ENCODE peak calls at places on chromosomes 12 and 14, in four cellular contexts. K is WTC11, X is HepG2, P is GM12878. U is an unnamed sample.

GRCh38 chr12:15151141-15152091 is 69.8 kb downstream of the RERG start:
- DNase-seq in X (peak), P (no peak), K (no peak), U (no peak)

GRCh38 chr12:119206348-119207075 is 27.8 kb downstream of the HSPB8 start:
- DNase-seq in P (no peak), X (no peak), K (no peak), U (no peak)

GRCh38 chr14:50319293-50319692 is 7.2 kb downstream of the DMAC2L start:
- DNase-seq in X (no peak), P (no peak), K (no peak), U (no peak)

GRCh38 chr14:99687284-99688209 is 3.4 kb downstream of the CYP46A1 start:
- DNase-seq in X (peak), K (peak), P (no peak), U (peak)

GRCh38 chr12:5694759-5695409 is 250.2 kb downstream of the ANO2 start:
- DNase-seq in P (no peak), X (no peak), K (no peak), U (no peak)

GRCh38 chr12:98894412-98895085 is 249.5 kb downstream of the APAF1 start:
- DNase-seq in X (no peak), K (peak), P (no peak), U (no peak)

GRCh38 chr14:22535126-22535525 is 53.9 kb downstream of the DAD1 start:
- DNase-seq in X (no peak), P (no peak), K (no peak), U (no peak)

GRCh38 chr12:109949089-109949488 is 47.1 kb downstream of the GIT2 start:
- DNase-seq in X (peak), P (no peak), K (no peak), U (no peak)

GRCh38 chr12:99911076-99911475 is 73.7 kb downstream of the ANKS1B start:
- DNase-seq in K (no peak), X (peak), P (no peak), U (no peak)

GRCh38 chr12:57211791-57212700 is 4.5 kb upstream of the NXPH4 start:
- DNase-seq in K (no peak), P (no peak), X (no peak), U (no peak)

GRCh38 chr14:98210045-98210678 is 1061.8 kb downstream of the BCL11B start:
- DNase-seq in X (no peak), P (no peak), K (no peak), U (no peak)

GRCh38 chr14:82854131-82854530 is 1320.5 kb upstream of the SEL1L start:
- DNase-seq in X (no peak), P (no peak), K (no peak), U (no peak)

GRCh38 chr14:80867091-80867490 is 74.4 kb downstream of the CEP128 start:
- DNase-seq in X (no peak), K (no peak), P (no peak), U (no peak)

GRCh38 chr14:74846168-74846567 is 29.8 kb downstream of the PROX2 start:
- DNase-seq in K (no peak), P (no peak), X (no peak), U (no peak)

GRCh38 chr14:74843653-74844052 is 32.3 kb downstream of the PROX2 start:
- DNase-seq in X (no peak), P (no peak), K (no peak), U (no peak)

GRCh38 chr14:74840603-74841030 is 35.3 kb downstream of the PROX2 start:
- DNase-seq in X (no peak), P (no peak), K (no peak), U (no peak)

GRCh38 chr14:74838141-74838540 is 37.8 kb downstream of the PROX2 start:
- DNase-seq in K (no peak), X (no peak), P (no peak), U (no peak)

DNA sequence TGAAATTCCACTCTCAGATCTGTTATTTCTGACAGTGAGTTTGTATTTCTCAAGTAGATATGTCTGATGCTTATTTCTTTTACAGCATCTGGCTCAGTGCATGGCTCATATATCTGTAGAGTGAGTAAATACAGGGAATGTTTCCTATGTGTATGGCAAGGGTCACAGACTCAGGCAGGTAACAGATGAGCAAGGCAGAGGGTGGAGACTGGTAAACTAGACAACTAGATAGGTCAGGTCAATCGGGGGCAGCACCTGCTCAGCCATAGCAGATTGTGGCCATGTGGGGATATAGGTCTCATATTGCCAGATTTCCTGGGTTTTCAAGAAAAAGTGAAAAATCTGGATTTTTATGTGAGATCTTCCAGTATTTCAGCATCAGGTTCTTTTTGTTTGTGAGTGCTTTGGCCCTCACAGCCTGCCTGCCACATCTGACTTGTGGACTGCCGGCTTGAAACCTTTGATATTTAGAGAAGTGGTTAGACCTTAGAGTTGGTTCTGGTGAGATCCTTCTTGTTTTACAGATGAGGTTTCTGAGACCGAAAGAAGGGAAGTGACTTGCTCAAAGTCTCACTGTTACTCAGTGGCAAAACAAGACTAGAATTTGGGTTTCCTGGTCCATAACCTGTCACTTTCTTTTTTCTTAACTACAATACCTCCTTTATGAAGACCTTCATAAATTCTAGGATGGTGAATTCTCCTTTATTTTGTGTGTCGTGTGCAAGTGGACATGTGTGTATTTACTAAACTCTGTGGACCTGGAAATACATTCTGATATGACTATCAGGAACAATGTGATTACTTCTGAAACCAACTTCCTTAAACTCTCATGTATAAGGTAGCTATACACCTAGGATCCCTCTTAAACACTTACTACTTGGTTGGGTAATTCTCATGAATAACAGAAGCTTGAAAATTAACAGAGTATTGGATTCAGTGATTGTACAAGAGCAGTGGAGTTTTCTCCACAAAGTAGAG is 34.4 kb downstream of the PROX2 start:
- DNase-seq in P (peak), K (no peak), X (no peak), U (no peak)
- TF ChIP-seq TCF7 in P (peak), K (no peak), X (no peak), U (no peak)

GRCh38 chr12:50650285-50650684 is 113.6 kb upstream of the ATF1 start:
- DNase-seq in P (no peak), X (no peak), K (no peak), U (no peak)
- TF ChIP-seq TCF7 in P (no peak), X (no peak), K (no peak), U (no peak)

GRCh38 chr12:49496417-49497360 is 42.1 kb upstream of the KCNH3 start:
- DNase-seq in K (no peak), X (no peak), P (no peak), U (no peak)
- TF ChIP-seq TCF7 in K (no peak), X (no peak), P (no peak), U (no peak)

GRCh38 chr12:66638666-66639065 is 40.2 kb downstream of the GRIP1 start:
- DNase-seq in P (no peak), K (no peak), X (no peak), U (no peak)
- TF ChIP-seq TCF7 in P (no peak), K (no peak), X (no peak), U (no peak)

GRCh38 chr12:50517456-50518048 is 12.8 kb downstream of the DIP2B start:
- DNase-seq in P (peak), K (no peak), X (peak), U (no peak)

GRCh38 chr12:50518129-50518528 is 13.3 kb downstream of the DIP2B start:
- DNase-seq in X (no peak), K (no peak), P (no peak), U (no peak)

GRCh38 chr12:50515587-50515986 is 10.8 kb downstream of the DIP2B start:
- DNase-seq in X (no peak), K (no peak), P (no peak), U (no peak)

GRCh38 chr12:50509009-50509663 is 4.4 kb downstream of the DIP2B start:
- DNase-seq in X (peak), K (no peak), P (no peak), U (no peak)

GRCh38 chr12:50514526-50515276 is 9.9 kb downstream of the DIP2B start:
- DNase-seq in P (no peak), K (no peak), X (no peak), U (no peak)
- TF ChIP-seq TCF7 in P (no peak), K (no peak), X (no peak), U (no peak)

DNA sequence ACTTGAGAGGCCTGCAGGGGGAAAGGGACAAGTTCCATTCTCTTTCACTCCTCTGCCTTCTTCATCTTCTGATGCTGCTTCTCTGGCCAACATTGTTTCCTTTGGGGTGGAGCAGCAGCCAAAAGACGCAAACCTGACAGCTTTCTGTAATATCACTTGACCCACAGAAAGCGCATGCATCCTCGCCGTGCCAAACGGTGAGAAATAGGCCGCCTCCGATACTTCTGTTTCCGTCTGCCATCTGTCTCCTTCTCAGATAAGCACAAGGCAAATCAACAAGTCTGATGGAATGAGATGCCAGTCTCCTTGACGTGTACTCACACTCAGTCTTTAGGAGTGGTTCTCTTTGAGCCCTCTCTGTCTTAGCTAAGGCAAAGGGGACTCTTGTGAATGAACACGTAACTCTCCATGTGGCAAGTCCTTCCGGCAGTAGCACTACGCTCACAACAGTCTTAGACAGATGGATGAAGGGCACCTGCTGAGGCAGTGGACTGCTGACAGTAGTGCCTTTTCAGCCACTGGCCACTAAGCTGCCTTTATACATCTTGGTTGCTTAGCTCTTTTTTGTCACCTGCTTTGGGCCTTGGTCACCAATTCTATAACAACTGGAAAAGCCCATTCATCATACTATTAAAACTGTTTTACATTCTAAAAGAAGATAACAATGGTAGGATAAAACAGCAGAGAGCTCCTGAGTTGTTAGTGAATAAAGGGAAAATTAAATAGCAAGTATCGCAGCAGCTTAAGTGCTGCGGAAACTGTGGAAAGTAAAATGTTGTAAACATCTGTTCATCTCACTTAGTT is 214.0 kb downstream of the FBXL14 start:
- DNase-seq in K (no peak), P (no peak), X (no peak), U (no peak)
- TF ChIP-seq TCF7 in K (no peak), P (no peak), X (no peak), U (no peak)

GRCh38 chr12:94305293-94305957 is 154.2 kb downstream of the CEP83 start:
- DNase-seq in K (no peak), P (peak), X (peak), U (peak)
- TF ChIP-seq TCF7 in K (no peak), P (peak), X (peak), U (no peak)

GRCh38 chr14:75069021-75069810 is at the start of gene ZC2HC1C:
- DNase-seq in X (peak), K (peak), P (no peak), U (peak)

GRCh38 chr14:75070383-75070782 is 942 bp downstream of the ZC2HC1C start:
- DNase-seq in K (no peak), X (no peak), P (no peak), U (peak)

GRCh38 chr14:75068294-75069020 is 984 bp upstream of the ZC2HC1C start:
- DNase-seq in X (no peak), P (no peak), K (no peak), U (peak)

GRCh38 chr14:75067212-75067611 is 2.2 kb upstream of the ZC2HC1C start:
- DNase-seq in P (no peak), X (no peak), K (no peak), U (no peak)

GRCh38 chr14:75069811-75070145 is 337 bp downstream of the ZC2HC1C start:
- DNase-seq in X (peak), K (no peak), P (no peak), U (no peak)
- TF ChIP-seq TCF7 in X (no peak), K (no peak), P (no peak), U (no peak)